ENCODE peak calls at places on chromosomes 13 and 19, in six cellular contexts. R is stimulated activated naive CD4-positive, alpha-beta T cell; S is pons; V is AG04450; N is Karpas-422; J is HT1080. K is an unnamed sample.
A peak's percentile ranks its signal among the peaks of the same experiment; 100 is the strongest.

GRCh38 chr19:51602189-51602854 is 27.9 kb downstream of the SIGLEC5 start:
- DNase-seq in R (no peak), S (no peak), V (no peak), N (no peak), J (no peak), K (no peak)

GRCh38 chr13:25174304-25174703 is 2.2 kb upstream of the AMER2 start:
- DNase-seq in R (no peak), S (no peak), V (no peak), N (no peak), J (no peak), K (no peak)

GRCh38 chr19:44955500-44956439 is 590 bp downstream of the CLPTM1 start:
- DNase-seq in R (no peak), S (no peak), V (no peak), N (peak; percentile 65), J (no peak), K (no peak)

GRCh38 chr19:3115916-3116602 is 19.8 kb upstream of the GNA15 start:
- DNase-seq in R (no peak), S (no peak), V (no peak), N (no peak), J (no peak), K (no peak)

GRCh38 chr19:8610041-8610927 is at the start of gene ADAMTS10:
- DNase-seq in R (peak; percentile 33), S (no peak), V (no peak), N (no peak), J (no peak), K (peak; percentile 22)

GRCh38 chr19:55261671-55262126 is 2.9 kb upstream of the PPP6R1 start:
- DNase-seq in R (no peak), S (no peak), V (no peak), N (peak; percentile 63), J (no peak), K (no peak)

GRCh38 chr19:17338440-17339078 is 1.2 kb downstream of the GTPBP3 start:
- DNase-seq in R (no peak), S (no peak), V (no peak), N (no peak), J (no peak), K (no peak)

GRCh38 chr13:105611424-105611823 is 924.0 kb downstream of the EFNB2 start:
- DNase-seq in R (no peak), S (no peak), V (peak; percentile 4), N (no peak), J (peak; percentile 46), K (no peak)

GRCh38 chr19:53942001-53942786 is 20.5 kb upstream of the CACNG8 start:
- DNase-seq in R (no peak), S (no peak), V (no peak), N (peak; percentile 46), J (no peak), K (no peak)

GRCh38 chr13:71524245-71525002 is 342.6 kb downstream of the DACH1 start:
- DNase-seq in R (no peak), S (no peak), V (no peak), N (no peak), J (no peak), K (no peak)

GRCh38 chr19:31715249-31715944 is 366.2 kb upstream of the TSHZ3 start:
- DNase-seq in R (no peak), S (no peak), V (no peak), N (no peak), J (no peak), K (no peak)

GRCh38 chr13:34294483-34295129 is 476.7 kb downstream of the RFC3 start:
- DNase-seq in R (no peak), S (peak; percentile 6), V (no peak), N (no peak), J (no peak), K (peak; percentile 7)

GRCh38 chr13:71358218-71358617 is 508.8 kb downstream of the DACH1 start:
- DNase-seq in R (no peak), S (no peak), V (no peak), N (no peak), J (no peak), K (no peak)

GRCh38 chr13:28865312-28865711 is 45.2 kb downstream of the MTUS2 start:
- DNase-seq in R (no peak), S (no peak), V (no peak), N (peak; percentile 89), J (no peak), K (no peak)

GRCh38 chr19:55461974-55462628 is 659 bp upstream of the ISOC2 start:
- DNase-seq in R (no peak), S (no peak), V (no peak), N (no peak), J (no peak), K (peak; percentile 24)

GRCh38 chr19:33796164-33797100 is at the start of gene KCTD15:
- DNase-seq in R (no peak), S (no peak), V (no peak), N (no peak), J (no peak), K (no peak)

GRCh38 chr13:99311137-99311536 is 3.9 kb upstream of the GPR183 start:
- DNase-seq in R (no peak), S (no peak), V (no peak), N (no peak), J (no peak), K (no peak)

GRCh38 chr13:111425326-111425725 is 104.9 kb downstream of the TEX29 start:
- DNase-seq in R (no peak), S (no peak), V (no peak), N (no peak), J (no peak), K (no peak)

GRCh38 chr19:57008432-57008831 is 111.4 kb upstream of the USP29 start:
- DNase-seq in R (no peak), S (no peak), V (no peak), N (no peak), J (no peak), K (peak; percentile 30)

GRCh38 chr13:34357435-34358232 is 539.7 kb downstream of the RFC3 start:
- DNase-seq in R (no peak), S (peak; percentile 17), V (peak; percentile 10), N (no peak), J (peak; percentile 93), K (no peak)

GRCh38 chr13:31870511-31870910 is 131.2 kb downstream of the RXFP2 start:
- DNase-seq in R (no peak), S (no peak), V (no peak), N (no peak), J (no peak), K (no peak)

GRCh38 chr13:50898338-50898737 is 11.3 kb upstream of the RNASEH2B start:
- DNase-seq in R (no peak), S (no peak), V (no peak), N (no peak), J (no peak), K (no peak)

GRCh38 chr13:81757348-81757950 is 1416.5 kb upstream of the SPRY2 start:
- DNase-seq in R (no peak), S (no peak), V (no peak), N (no peak), J (no peak), K (no peak)

GRCh38 chr19:3831601-3832000 is 37.2 kb downstream of the ZFR2 start:
- DNase-seq in R (no peak), S (no peak), V (no peak), N (no peak), J (no peak), K (no peak)

GRCh38 chr19:45156231-45156630 is 4.6 kb downstream of the NKPD1 start:
- DNase-seq in R (no peak), S (no peak), V (no peak), N (no peak), J (no peak), K (no peak)

GRCh38 chr13:32409561-32410440 is 18.1 kb downstream of the N4BP2L1 start:
- DNase-seq in R (no peak), S (no peak), V (no peak), N (no peak), J (no peak), K (peak; percentile 26)

GRCh38 chr13:38346764-38347163 is 2.9 kb upstream of the UFM1 start:
- DNase-seq in R (no peak), S (no peak), V (no peak), N (no peak), J (no peak), K (no peak)

GRCh38 chr19:47190167-47190727 is 40.8 kb downstream of the BBC3 start:
- DNase-seq in R (peak; percentile 52), S (peak; percentile 43), V (no peak), N (no peak), J (peak; percentile 74), K (peak; percentile 73)